ENCODE peak calls at places on chromosomes 12 and 14, in six cellular contexts. B, F, M, Y, I and X are unnamed samples.

GRCh38 chr12:46983959-46984833 is 95.2 kb upstream of the PCED1B start:
- DNase-seq in B (peak; percentile 34), M (peak; percentile 1), F (no peak), I (no peak), Y (no peak), X (peak; percentile 74)

GRCh38 chr12:82835217-82835616 is 148.5 kb downstream of the TMTC2 start:
- DNase-seq in F (no peak), M (no peak), Y (no peak), B (no peak), I (no peak), X (peak; percentile 85)

GRCh38 chr14:69043007-69043444 is 63.9 kb upstream of the ACTN1 start:
- DNase-seq in F (no peak), I (peak; percentile 30), Y (peak; percentile 51), M (peak; percentile 5), B (no peak), X (peak; percentile 53)

GRCh38 chr12:120771097-120771496 is 45.5 kb downstream of the ACADS start:
- DNase-seq in M (no peak), Y (no peak), I (no peak), F (no peak), B (no peak), X (no peak)

GRCh38 chr12:120141336-120141735 is 24.8 kb upstream of the RAB35 start:
- DNase-seq in F (no peak), B (no peak), Y (no peak), I (no peak), M (no peak), X (no peak)

GRCh38 chr12:94954029-94954685 is 49.3 kb downstream of the NDUFA12 start:
- DNase-seq in F (no peak), B (no peak), M (no peak), I (no peak), Y (no peak), X (peak; percentile 70)

GRCh38 chr14:78022059-78022458 is 148.1 kb upstream of the NRXN3 start:
- DNase-seq in B (peak; percentile 67), Y (peak; percentile 67), F (no peak), I (peak; percentile 72), M (peak; percentile 38), X (peak; percentile 57)

GRCh38 chr12:122848471-122849351 is 13.5 kb downstream of the HIP1R start:
- DNase-seq in F (no peak), M (no peak), B (no peak), I (no peak), Y (no peak), X (no peak)

GRCh38 chr12:56601503-56601902 is 28.6 kb downstream of the BAZ2A start:
- DNase-seq in B (no peak), F (no peak), M (no peak), I (no peak), Y (no peak), X (peak; percentile 39)

GRCh38 chr12:7937867-7938506 is 2.0 kb upstream of the SLC2A3 start:
- DNase-seq in Y (no peak), I (no peak), B (no peak), M (no peak), F (no peak), X (peak; percentile 84)

GRCh38 chr12:31928246-31929139 is 30.7 kb upstream of the RESF1 start:
- DNase-seq in Y (no peak), I (no peak), F (no peak), B (no peak), M (no peak), X (no peak)

GRCh38 chr12:52074656-52075408 is 4.7 kb upstream of the SMIM41 start:
- DNase-seq in F (no peak), Y (no peak), B (no peak), I (no peak), M (no peak), X (no peak)

GRCh38 chr12:53770281-53770680 is 18.5 kb upstream of the CISTR start:
- DNase-seq in M (no peak), B (no peak), I (no peak), F (no peak), Y (no peak), X (no peak)

GRCh38 chr14:67526676-67527459 is 6.2 kb upstream of the PLEKHH1 start:
- DNase-seq in F (peak; percentile 61), Y (peak; percentile 42), M (peak; percentile 63), B (peak; percentile 37), I (peak; percentile 71), X (peak; percentile 54)

GRCh38 chr12:2689393-2689792 is 105.4 kb upstream of the FKBP4 start:
- DNase-seq in M (no peak), F (no peak), B (no peak), I (no peak), Y (no peak), X (no peak)

GRCh38 chr14:105940534-105941225 is 414.3 kb downstream of the TMEM121 start:
- DNase-seq in F (no peak), B (no peak), I (no peak), Y (no peak), M (no peak), X (no peak)

GRCh38 chr12:53051058-53051880 is 1.4 kb downstream of the TNS2 start:
- DNase-seq in F (peak; percentile 96), B (peak; percentile 65), Y (peak; percentile 59), M (peak; percentile 86), I (peak; percentile 32), X (peak; percentile 85)

GRCh38 chr12:42921741-42922511 is 332.4 kb upstream of the PRICKLE1 start:
- DNase-seq in M (no peak), Y (no peak), I (no peak), F (no peak), B (peak; percentile 61), X (no peak)

GRCh38 chr14:60658909-60659585 is 9.8 kb upstream of the SIX1 start:
- DNase-seq in Y (no peak), F (no peak), B (peak; percentile 30), I (no peak), M (no peak), X (no peak)

GRCh38 chr12:51238037-51238509 is 553 bp upstream of the DAZAP2 start:
- DNase-seq in B (no peak), M (no peak), F (no peak), I (no peak), Y (peak; percentile 50), X (peak; percentile 16)

GRCh38 chr12:48024735-48025134 is 20.5 kb upstream of the COL2A1 start:
- DNase-seq in I (no peak), M (no peak), B (no peak), Y (no peak), F (no peak), X (no peak)

GRCh38 chr12:101795013-101795412 is 35.7 kb downstream of the GNPTAB start:
- DNase-seq in I (no peak), M (no peak), B (no peak), F (no peak), Y (no peak), X (no peak)

GRCh38 chr12:122158700-122159285 is 15.2 kb downstream of the IL31 start:
- DNase-seq in B (no peak), M (no peak), I (no peak), F (no peak), Y (no peak), X (no peak)

GRCh38 chr14:60642790-60643397 is 6.4 kb downstream of the SIX1 start:
- DNase-seq in B (no peak), F (no peak), I (no peak), M (no peak), Y (no peak), X (no peak)

GRCh38 chr12:65524666-65525065 is 246.2 kb downstream of the MSRB3 start:
- DNase-seq in B (no peak), Y (no peak), M (no peak), F (no peak), I (no peak), X (peak; percentile 95)

GRCh38 chr12:62537544-62537943 is 70.9 kb downstream of the MON2 start:
- DNase-seq in Y (peak; percentile 48), B (no peak), F (no peak), M (no peak), I (no peak), X (peak; percentile 42)

GRCh38 chr12:94644622-94645021 is 5.7 kb downstream of the TMCC3 start:
- DNase-seq in I (no peak), B (no peak), F (no peak), M (no peak), Y (no peak), X (peak; percentile 90)

GRCh38 chr14:74959596-74960180 is 4.3 kb upstream of the PGF start:
- DNase-seq in I (no peak), B (no peak), F (no peak), M (no peak), Y (no peak), X (no peak)

GRCh38 chr12:75606146-75606545 is 94.7 kb upstream of the KRR1 start:
- DNase-seq in F (peak; percentile 13), B (no peak), Y (no peak), I (no peak), M (no peak), X (peak; percentile 64)

GRCh38 chr12:39930066-39930465 is 175.8 kb downstream of the SLC2A13 start:
- DNase-seq in Y (no peak), B (no peak), I (no peak), M (no peak), F (no peak), X (no peak)

GRCh38 chr14:61603736-61604135 is 91.6 kb upstream of the HIF1A start:
- DNase-seq in I (no peak), F (no peak), B (no peak), Y (no peak), M (no peak), X (no peak)

GRCh38 chr14:104708606-104709268 is 15.3 kb upstream of the ADSS1 start:
- DNase-seq in Y (peak; percentile 81), M (peak; percentile 73), I (peak; percentile 79), B (peak; percentile 52), F (no peak), X (peak; percentile 71)

GRCh38 chr12:91604897-91605296 is 422.3 kb upstream of the DCN start:
- DNase-seq in B (no peak), M (no peak), I (no peak), F (no peak), Y (no peak), X (no peak)

GRCh38 chr12:104809251-104809650 is 148.8 kb downstream of the SLC41A2 start:
- DNase-seq in I (no peak), F (no peak), Y (no peak), B (no peak), M (no peak), X (no peak)

GRCh38 chr12:128791395-128792322 is 32.1 kb downstream of the SLC15A4 start:
- DNase-seq in M (no peak), F (no peak), Y (no peak), B (no peak), I (no peak), X (no peak)

GRCh38 chr14:28356819-28357218 is 409.8 kb upstream of the FOXG1 start:
- DNase-seq in Y (no peak), F (no peak), I (no peak), B (no peak), M (no peak), X (no peak)

GRCh38 chr12:111438501-111438900 is 32.8 kb downstream of the SH2B3 start:
- DNase-seq in B (no peak), I (no peak), Y (peak; percentile 48), M (no peak), F (no peak), X (peak; percentile 71)

GRCh38 chr12:131565256-131566005 is 145.5 kb upstream of the SFSWAP start:
- DNase-seq in F (no peak), B (peak; percentile 80), I (no peak), Y (no peak), M (no peak), X (no peak)